ENCODE peak calls at places on chromosomes 3 and 15, in six cellular contexts. One of them, this sample, is unnamed.

GRCh38 chr15:89653578-89653977 is 1.7 kb downstream of the KIF7 start:
- DNase-seq in HCT116: no peak
- DNase-seq in NT2/D1: no peak
- DNase-seq in K562: no peak
- DNase-seq in HepG2: no peak
- DNase-seq in H1: no peak
- DNase-seq in this sample: no peak

GRCh38 chr3:196756738-196757137 is 17.1 kb downstream of the PAK2 start:
- DNase-seq in HCT116: no peak
- DNase-seq in NT2/D1: no peak
- DNase-seq in K562: no peak
- DNase-seq in HepG2: no peak
- DNase-seq in H1: no peak
- DNase-seq in this sample: no peak

GRCh38 chr3:118117061-118117460 is 917.6 kb downstream of the IGSF11 start:
- DNase-seq in HCT116: no peak
- DNase-seq in NT2/D1: no peak
- DNase-seq in K562: no peak
- DNase-seq in HepG2: no peak
- DNase-seq in H1: no peak
- DNase-seq in this sample: no peak

GRCh38 chr3:185986201-185986600 is 48.4 kb upstream of the TRA2B start:
- DNase-seq in HCT116: no peak
- DNase-seq in NT2/D1: no peak
- DNase-seq in K562: peak; percentile 51
- DNase-seq in HepG2: no peak
- DNase-seq in H1: no peak
- DNase-seq in this sample: no peak

GRCh38 chr3:183149915-183150825 is 12.4 kb downstream of the LAMP3 start:
- DNase-seq in HCT116: no peak
- DNase-seq in NT2/D1: no peak
- DNase-seq in K562: no peak
- DNase-seq in HepG2: no peak
- DNase-seq in H1: no peak
- DNase-seq in this sample: no peak

GRCh38 chr3:9623148-9623547 is 26.2 kb upstream of the MTMR14 start:
- DNase-seq in HCT116: no peak
- DNase-seq in NT2/D1: no peak
- DNase-seq in K562: peak; percentile 32
- DNase-seq in HepG2: no peak
- DNase-seq in H1: no peak
- DNase-seq in this sample: no peak

GRCh38 chr3:50630394-50630793 is 13.4 kb downstream of the MAPKAPK3 start:
- DNase-seq in HCT116: no peak
- DNase-seq in NT2/D1: no peak
- DNase-seq in K562: no peak
- DNase-seq in HepG2: no peak
- DNase-seq in H1: no peak
- DNase-seq in this sample: no peak

GRCh38 chr3:99686955-99687612 is 48.7 kb downstream of the COL8A1 start:
- DNase-seq in HCT116: peak; percentile 51
- DNase-seq in NT2/D1: peak; percentile 63
- DNase-seq in K562: peak; percentile 50
- DNase-seq in HepG2: peak; percentile 23
- DNase-seq in H1: no peak
- DNase-seq in this sample: no peak

GRCh38 chr15:98311566-98312188 is 336.7 kb upstream of the IGF1R start:
- DNase-seq in HCT116: peak; percentile 48
- DNase-seq in NT2/D1: peak; percentile 59
- DNase-seq in K562: peak; percentile 77
- DNase-seq in HepG2: peak; percentile 62
- DNase-seq in H1: no peak
- DNase-seq in this sample: peak; percentile 9

GRCh38 chr15:91021516-91022074 is 799 bp downstream of the VPS33B start:
- DNase-seq in HCT116: no peak
- DNase-seq in NT2/D1: no peak
- DNase-seq in K562: no peak
- DNase-seq in HepG2: peak; percentile 5
- DNase-seq in H1: no peak
- DNase-seq in this sample: no peak

GRCh38 chr3:115784739-115785571 is 161.6 kb downstream of the GAP43 start:
- DNase-seq in HCT116: no peak
- DNase-seq in NT2/D1: no peak
- DNase-seq in K562: no peak
- DNase-seq in HepG2: no peak
- DNase-seq in H1: no peak
- DNase-seq in this sample: no peak

GRCh38 chr3:137020315-137020714 is 62.5 kb downstream of the IL20RB start:
- DNase-seq in HCT116: no peak
- DNase-seq in NT2/D1: no peak
- DNase-seq in K562: no peak
- DNase-seq in HepG2: peak; percentile 20
- DNase-seq in H1: no peak
- DNase-seq in this sample: no peak

GRCh38 chr3:49151610-49152009 is 14.5 kb downstream of the CCDC71 start:
- DNase-seq in HCT116: no peak
- DNase-seq in NT2/D1: no peak
- DNase-seq in K562: no peak
- DNase-seq in HepG2: no peak
- DNase-seq in H1: no peak
- DNase-seq in this sample: no peak

GRCh38 chr3:14324224-14324944 is 78.0 kb upstream of the SLC6A6 start:
- DNase-seq in HCT116: peak; percentile 19
- DNase-seq in NT2/D1: no peak
- DNase-seq in K562: no peak
- DNase-seq in HepG2: no peak
- DNase-seq in H1: no peak
- DNase-seq in this sample: no peak

GRCh38 chr3:197260491-197261163 is 37.8 kb downstream of the DLG1 start:
- DNase-seq in HCT116: no peak
- DNase-seq in NT2/D1: no peak
- DNase-seq in K562: no peak
- DNase-seq in HepG2: no peak
- DNase-seq in H1: no peak
- DNase-seq in this sample: no peak

GRCh38 chr3:133038089-133038730 is at the start of gene TMEM108:
- DNase-seq in HCT116: no peak
- DNase-seq in NT2/D1: peak; percentile 83
- DNase-seq in K562: peak; percentile 83
- DNase-seq in HepG2: no peak
- DNase-seq in H1: peak; percentile 82
- DNase-seq in this sample: no peak

GRCh38 chr3:38003371-38003816 is 12.8 kb downstream of the VILL start:
- DNase-seq in HCT116: no peak
- DNase-seq in NT2/D1: peak; percentile 69
- DNase-seq in K562: peak; percentile 77
- DNase-seq in HepG2: peak; percentile 59
- DNase-seq in H1: no peak
- DNase-seq in this sample: no peak

GRCh38 chr3:168249539-168250414 is 154.1 kb upstream of the GOLIM4 start:
- DNase-seq in HCT116: peak; percentile 36
- DNase-seq in NT2/D1: peak; percentile 84
- DNase-seq in K562: peak; percentile 2
- DNase-seq in HepG2: peak; percentile 54
- DNase-seq in H1: peak; percentile 73
- DNase-seq in this sample: no peak

GRCh38 chr15:38224486-38224885 is 28.1 kb upstream of the SPRED1 start:
- DNase-seq in HCT116: no peak
- DNase-seq in NT2/D1: no peak
- DNase-seq in K562: no peak
- DNase-seq in HepG2: no peak
- DNase-seq in H1: no peak
- DNase-seq in this sample: no peak

GRCh38 chr3:75341324-75342067 is 322.6 kb upstream of the FRG2C start:
- DNase-seq in HCT116: no peak
- DNase-seq in NT2/D1: no peak
- DNase-seq in K562: peak; percentile 16
- DNase-seq in HepG2: no peak
- DNase-seq in H1: peak; percentile 15
- DNase-seq in this sample: no peak

GRCh38 chr3:117706037-117706436 is 996.5 kb downstream of the TUSC7 start:
- DNase-seq in HCT116: no peak
- DNase-seq in NT2/D1: no peak
- DNase-seq in K562: no peak
- DNase-seq in HepG2: no peak
- DNase-seq in H1: no peak
- DNase-seq in this sample: no peak

GRCh38 chr3:170840291-170840859 is 29.6 kb downstream of the RPL22L1 start:
- DNase-seq in HCT116: no peak
- DNase-seq in NT2/D1: no peak
- DNase-seq in K562: no peak
- DNase-seq in HepG2: no peak
- DNase-seq in H1: no peak
- DNase-seq in this sample: no peak

GRCh38 chr3:39639344-39640236 is 169.8 kb upstream of the MYRIP start:
- DNase-seq in HCT116: peak; percentile 88
- DNase-seq in NT2/D1: peak; percentile 54
- DNase-seq in K562: peak; percentile 94
- DNase-seq in HepG2: peak; percentile 40
- DNase-seq in H1: peak; percentile 23
- DNase-seq in this sample: no peak
- TF ChIP-seq ZNF274 in HCT116: no peak
- TF ChIP-seq ZNF274 in NT2/D1: no peak
- TF ChIP-seq ZNF274 in K562: no peak
- TF ChIP-seq ZNF274 in HepG2: no peak
- TF ChIP-seq ZNF274 in H1: no peak
- TF ChIP-seq ZNF274 in this sample: no peak

GRCh38 chr3:43106293-43106628 is 382 bp upstream of the POMGNT2 start:
- DNase-seq in HCT116: peak; percentile 0
- DNase-seq in NT2/D1: no peak
- DNase-seq in K562: no peak
- DNase-seq in HepG2: no peak
- DNase-seq in H1: no peak
- DNase-seq in this sample: no peak

GRCh38 chr3:43105224-43105596 is 669 bp downstream of the POMGNT2 start:
- DNase-seq in HCT116: no peak
- DNase-seq in NT2/D1: no peak
- DNase-seq in K562: peak; percentile 16
- DNase-seq in HepG2: no peak
- DNase-seq in H1: no peak
- DNase-seq in this sample: no peak

GRCh38 chr3:43104039-43104438 is 1.8 kb downstream of the POMGNT2 start:
- DNase-seq in HCT116: no peak
- DNase-seq in NT2/D1: no peak
- DNase-seq in K562: no peak
- DNase-seq in HepG2: no peak
- DNase-seq in H1: no peak
- DNase-seq in this sample: no peak

GRCh38 chr3:43104786-43105185 is 1.1 kb downstream of the POMGNT2 start:
- DNase-seq in HCT116: no peak
- DNase-seq in NT2/D1: no peak
- DNase-seq in K562: peak; percentile 34
- DNase-seq in HepG2: no peak
- DNase-seq in H1: no peak
- DNase-seq in this sample: no peak

GRCh38 chr3:43105597-43106292 is at the start of gene POMGNT2:
- DNase-seq in HCT116: peak; percentile 69
- DNase-seq in NT2/D1: peak; percentile 74
- DNase-seq in K562: peak; percentile 94
- DNase-seq in HepG2: peak; percentile 73
- DNase-seq in H1: peak; percentile 61
- DNase-seq in this sample: peak; percentile 16
- H3K9ac ChIP-seq in HCT116: peak within 1 kb of the TSS; percentile 71
- H3K9ac ChIP-seq in NT2/D1: peak within 1 kb of the TSS; percentile 79
- H3K9ac ChIP-seq in K562: peak within 1 kb of the TSS; percentile 60
- H3K9ac ChIP-seq in HepG2: peak within 1 kb of the TSS; percentile 72
- H3K9ac ChIP-seq in H1: no peak within 1 kb of the TSS
- H3K9ac ChIP-seq in this sample: no peak within 1 kb of the TSS

DNA sequence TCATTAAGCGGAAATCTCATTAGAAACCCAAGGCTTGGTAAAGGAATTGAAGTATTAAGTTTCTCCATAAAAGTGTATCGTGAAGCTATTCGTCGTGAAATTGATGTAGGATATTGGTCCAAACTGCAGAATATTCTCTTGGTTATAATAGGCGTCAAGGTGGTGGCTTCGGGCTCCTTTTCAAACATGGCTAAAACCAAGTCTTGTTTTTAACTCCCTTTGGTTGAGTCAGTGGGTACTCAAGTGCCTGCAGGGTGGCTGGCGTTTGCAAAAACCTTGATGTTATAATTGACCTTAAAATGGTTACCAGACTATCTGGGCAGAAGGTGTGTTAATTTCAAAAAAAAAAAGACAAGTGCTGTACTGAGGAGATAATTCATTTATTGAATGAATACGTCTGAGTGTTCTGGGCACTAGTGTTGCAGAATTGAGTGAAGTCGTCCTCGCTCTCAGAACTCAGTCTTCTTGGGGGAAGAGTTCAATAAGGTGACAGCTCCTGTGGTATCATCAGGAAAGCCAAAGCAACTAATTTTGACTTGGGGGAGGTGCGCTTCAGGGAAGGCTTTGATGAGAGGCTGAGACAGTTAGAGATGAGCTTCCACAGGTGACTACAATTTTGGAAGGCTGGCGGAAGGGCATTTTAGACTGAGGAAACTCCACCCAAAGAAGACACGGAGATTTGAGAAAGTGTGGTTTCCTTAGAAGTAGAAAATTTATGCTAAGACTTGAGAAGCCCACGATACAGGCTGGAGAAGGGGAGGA is 1.6 kb downstream of the UBE2Q2 start:
- DNase-seq in HCT116: no peak
- DNase-seq in NT2/D1: no peak
- DNase-seq in K562: no peak
- DNase-seq in HepG2: no peak
- DNase-seq in H1: no peak
- DNase-seq in this sample: no peak
- TF ChIP-seq ZNF274 in HCT116: no peak
- TF ChIP-seq ZNF274 in NT2/D1: no peak
- TF ChIP-seq ZNF274 in K562: no peak
- TF ChIP-seq ZNF274 in HepG2: no peak
- TF ChIP-seq ZNF274 in H1: no peak
- TF ChIP-seq ZNF274 in this sample: no peak

GRCh38 chr3:114624047-114624445 is 330.2 kb downstream of the TIGIT start:
- DNase-seq in HCT116: no peak
- DNase-seq in NT2/D1: no peak
- DNase-seq in K562: no peak
- DNase-seq in HepG2: peak; percentile 9
- DNase-seq in H1: no peak
- DNase-seq in this sample: no peak
- H3K9ac ChIP-seq in HCT116: peak overlapping the region; percentile 69
- H3K9ac ChIP-seq in NT2/D1: no peak overlapping the region
- H3K9ac ChIP-seq in K562: no peak overlapping the region
- H3K9ac ChIP-seq in HepG2: peak overlapping the region; percentile 75
- H3K9ac ChIP-seq in H1: no peak overlapping the region
- H3K9ac ChIP-seq in this sample: no peak overlapping the region

DNA sequence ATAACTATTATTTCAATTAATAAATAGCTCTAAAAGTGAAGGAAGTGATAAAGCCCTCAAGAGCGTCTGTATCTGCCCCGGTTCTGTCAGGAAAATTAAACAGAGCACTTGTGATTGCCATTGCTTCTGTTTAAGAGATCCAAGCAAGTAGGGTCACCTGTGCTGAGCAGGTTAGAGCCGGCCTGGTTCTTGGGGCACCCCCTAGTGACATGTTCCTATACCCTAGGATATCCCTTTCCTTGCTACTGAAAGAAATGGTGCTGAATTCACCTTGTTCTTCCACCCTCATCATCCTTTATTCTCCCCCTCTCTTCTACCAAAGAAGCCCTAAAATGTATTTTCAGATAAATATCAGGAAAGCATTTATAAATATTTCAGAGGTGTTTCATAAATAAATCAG is 323.5 kb downstream of the RORA start:
- DNase-seq in HCT116: no peak
- DNase-seq in NT2/D1: no peak
- DNase-seq in K562: no peak
- DNase-seq in HepG2: no peak
- DNase-seq in H1: no peak
- DNase-seq in this sample: no peak
- TF ChIP-seq ZNF274 in HCT116: no peak
- TF ChIP-seq ZNF274 in NT2/D1: no peak
- TF ChIP-seq ZNF274 in K562: no peak
- TF ChIP-seq ZNF274 in HepG2: no peak
- TF ChIP-seq ZNF274 in H1: no peak
- TF ChIP-seq ZNF274 in this sample: no peak

GRCh38 chr3:39750677-39751076 is 58.7 kb upstream of the MYRIP start:
- DNase-seq in HCT116: no peak
- DNase-seq in NT2/D1: no peak
- DNase-seq in K562: no peak
- DNase-seq in HepG2: no peak
- DNase-seq in H1: no peak
- DNase-seq in this sample: no peak
- H3K9ac ChIP-seq in HCT116: no peak overlapping the region
- H3K9ac ChIP-seq in NT2/D1: no peak overlapping the region
- H3K9ac ChIP-seq in K562: no peak overlapping the region
- H3K9ac ChIP-seq in HepG2: no peak overlapping the region
- H3K9ac ChIP-seq in H1: no peak overlapping the region
- H3K9ac ChIP-seq in this sample: no peak overlapping the region